ENCODE peak calls at places on chromosomes 6 and 20, in nine cellular contexts. T, F, R, M, D, B, Q, A and E are unnamed samples.

GRCh38 chr6:98831057-98832031 is 3.0 kb upstream of the POU3F2 start:
- DNase-seq in D (no peak), M (no peak), B (no peak), T (no peak), A (peak; percentile 63), Q (no peak), F (no peak), R (no peak), E (no peak)

GRCh38 chr6:116268589-116269293 is 11.0 kb downstream of the TSPYL1 start:
- DNase-seq in T (no peak), F (no peak), M (no peak), A (peak; percentile 85), R (peak; percentile 78), Q (peak; percentile 86), B (peak; percentile 90), D (peak; percentile 77), E (no peak)

GRCh38 chr6:26205625-26206574 is 118.7 kb downstream of the HFE start:
- DNase-seq in Q (peak; percentile 91), R (no peak), D (peak; percentile 48), B (peak; percentile 74), F (no peak), T (no peak), M (no peak), A (peak; percentile 70), E (no peak)

GRCh38 chr6:79538481-79538971 is 1.3 kb upstream of the LCA5 start:
- DNase-seq in Q (no peak), A (peak; percentile 42), M (no peak), B (peak; percentile 25), D (no peak), T (no peak), F (no peak), R (no peak), E (no peak)

GRCh38 chr6:90028080-90028778 is 134.0 kb downstream of the GJA10 start:
- DNase-seq in B (no peak), R (no peak), A (no peak), Q (no peak), T (no peak), F (no peak), D (no peak), M (no peak), E (no peak)

GRCh38 chr6:168042426-168043192 is 36.4 kb downstream of the FRMD1 start:
- DNase-seq in T (no peak), Q (no peak), B (no peak), M (no peak), F (no peak), D (no peak), R (no peak), A (no peak), E (no peak)

GRCh38 chr6:6723792-6724318 is 135.3 kb downstream of the LY86 start:
- DNase-seq in T (no peak), A (no peak), Q (no peak), D (no peak), M (no peak), B (no peak), F (no peak), R (peak; percentile 45), E (no peak)

GRCh38 chr6:26086214-26086613 is 1.0 kb upstream of the HFE start:
- DNase-seq in T (no peak), D (no peak), B (no peak), M (no peak), R (no peak), A (no peak), Q (no peak), F (no peak), E (no peak)

GRCh38 chr6:20069130-20069529 is 143.1 kb downstream of the MBOAT1 start:
- DNase-seq in M (no peak), T (no peak), D (no peak), F (no peak), A (no peak), B (no peak), R (no peak), Q (no peak), E (no peak)

GRCh38 chr6:166615059-166615770 is 11.8 kb downstream of the RPS6KA2 start:
- DNase-seq in D (no peak), Q (no peak), M (peak; percentile 69), B (no peak), R (no peak), F (peak; percentile 74), A (no peak), T (no peak), E (peak; percentile 73)

GRCh38 chr20:7866279-7866678 is 74.0 kb downstream of the HAO1 start:
- DNase-seq in Q (no peak), A (no peak), R (peak; percentile 50), F (no peak), T (no peak), D (no peak), B (peak; percentile 36), M (no peak), E (no peak)

GRCh38 chr6:32151131-32151884 is 431 bp downstream of the PRRT1 start:
- DNase-seq in B (no peak), A (peak; percentile 64), R (no peak), T (no peak), D (no peak), M (peak; percentile 37), F (no peak), Q (no peak), E (no peak)

GRCh38 chr6:3176562-3177355 is 19.4 kb upstream of the TUBB2A start:
- DNase-seq in F (peak; percentile 71), B (peak; percentile 93), T (no peak), Q (peak; percentile 98), M (no peak), R (peak; percentile 77), A (no peak), D (no peak), E (peak; percentile 69)

GRCh38 chr6:129102741-129103140 is 219.8 kb downstream of the LAMA2 start:
- DNase-seq in F (peak; percentile 84), M (peak; percentile 74), T (peak; percentile 60), A (no peak), D (no peak), R (no peak), Q (peak; percentile 42), B (peak; percentile 79), E (peak; percentile 41)

GRCh38 chr6:19694697-19695096 is 142.5 kb upstream of the ID4 start:
- DNase-seq in T (no peak), B (no peak), R (no peak), D (no peak), A (no peak), Q (no peak), F (no peak), M (no peak), E (no peak)

GRCh38 chr20:49859011-49859410 is 46.4 kb downstream of the SLC9A8 start:
- DNase-seq in F (no peak), M (no peak), D (no peak), B (no peak), Q (no peak), R (no peak), T (no peak), A (no peak), E (no peak)

GRCh38 chr20:49856904-49857303 is 44.3 kb downstream of the SLC9A8 start:
- DNase-seq in B (no peak), F (no peak), D (no peak), T (no peak), M (no peak), Q (no peak), R (no peak), A (no peak), E (no peak)

GRCh38 chr20:49858076-49858565 is 45.5 kb downstream of the SLC9A8 start:
- DNase-seq in A (no peak), Q (no peak), T (no peak), M (no peak), D (no peak), F (no peak), B (no peak), R (no peak), E (no peak)

GRCh38 chr20:49862607-49863200 is 50.1 kb downstream of the SLC9A8 start:
- DNase-seq in B (no peak), R (no peak), Q (no peak), D (no peak), F (no peak), M (no peak), A (no peak), T (no peak), E (no peak)

GRCh38 chr20:49859807-49860206 is 47.2 kb downstream of the SLC9A8 start:
- DNase-seq in A (no peak), R (no peak), F (no peak), D (no peak), M (no peak), Q (no peak), T (no peak), B (no peak), E (no peak)
- H3K4me1 ChIP-seq in A (no peaks in the 10 kb centered on the region), R (no peaks in the 10 kb centered on the region), F (no peaks in the 10 kb centered on the region), D (no peaks in the 10 kb centered on the region), M (no peaks in the 10 kb centered on the region), Q (no peaks in the 10 kb centered on the region), T (no peaks in the 10 kb centered on the region), B (no peaks in the 10 kb centered on the region), E (peaks cover 7% of the 10 kb centered on the region)

GRCh38 chr20:57322476-57322875 is 7.1 kb upstream of the SPO11 start:
- DNase-seq in Q (no peak), A (no peak), R (no peak), D (no peak), M (no peak), F (no peak), T (no peak), B (no peak), E (no peak)
- H3K4me3 ChIP-seq in Q (no peak overlapping the region), A (no peak overlapping the region), R (no peak overlapping the region), D (no peak overlapping the region), M (no peak overlapping the region), F (no peak overlapping the region), T (no peak overlapping the region), B (no peak overlapping the region), E (no peak overlapping the region)

GRCh38 chr6:30111266-30111856 is 1.5 kb downstream of the TRIM31 start:
- DNase-seq in M (no peak), R (no peak), F (no peak), B (no peak), A (peak; percentile 16), D (no peak), Q (no peak), T (no peak), E (no peak)
- H3K4me1 ChIP-seq in M (no peaks in the 10 kb centered on the region), R (peaks cover 10% of the 10 kb centered on the region), F (no peaks in the 10 kb centered on the region), B (no peaks in the 10 kb centered on the region), A (no peaks in the 10 kb centered on the region), D (peaks cover 13% of the 10 kb centered on the region), Q (no peaks in the 10 kb centered on the region), T (no peaks in the 10 kb centered on the region), E (no peaks in the 10 kb centered on the region)

DNA sequence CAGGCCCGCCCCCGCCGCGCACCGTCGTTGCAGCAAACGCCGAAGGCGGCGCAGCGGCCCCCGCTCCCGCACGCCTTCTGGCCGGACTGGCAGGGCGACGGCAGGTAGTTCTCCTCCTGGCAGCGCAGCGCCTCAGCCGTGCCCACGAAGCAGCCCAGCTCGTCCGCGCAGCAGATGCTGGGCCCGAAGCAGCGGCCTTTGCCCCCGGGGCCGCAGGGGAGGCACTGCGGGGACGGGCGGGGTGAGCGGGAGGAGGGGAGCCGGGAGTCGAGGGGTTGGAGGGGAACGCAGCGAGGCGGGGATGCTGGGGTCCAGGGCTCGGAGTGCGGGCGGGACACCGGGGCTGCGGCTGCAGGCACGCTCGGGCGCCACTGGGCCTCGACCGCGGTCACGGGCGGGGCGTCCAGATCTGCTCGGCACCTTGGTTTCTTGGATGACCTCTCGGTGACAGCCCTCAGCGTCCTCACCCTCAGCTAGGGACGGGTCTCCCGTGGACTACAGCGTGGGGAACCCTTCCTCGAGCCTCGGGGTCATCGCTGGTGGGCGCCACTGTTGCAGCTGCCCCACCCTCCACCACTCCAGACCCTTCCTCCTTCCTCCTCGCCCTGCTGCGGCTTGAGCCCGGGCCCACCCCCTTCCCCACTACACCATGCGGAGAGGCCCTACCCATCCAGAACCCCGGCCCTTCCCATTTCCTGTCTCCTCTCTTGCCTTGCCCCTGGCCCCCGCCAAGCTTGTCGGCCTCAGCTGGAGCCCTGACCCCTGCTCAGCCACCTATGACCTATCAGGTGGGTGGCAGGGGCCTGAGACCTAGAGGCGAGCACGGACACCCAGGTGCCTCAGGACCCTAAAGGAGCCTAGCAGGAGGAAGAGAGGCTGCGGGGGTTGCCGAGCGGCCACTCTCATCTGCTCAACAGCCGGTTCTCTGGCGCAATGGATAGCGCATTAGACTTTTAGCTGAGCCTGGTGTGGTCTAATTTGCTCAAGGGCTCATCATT is 1.3 kb downstream of the AVP start:
- DNase-seq in T (no peak), D (no peak), A (peak; percentile 55), Q (no peak), M (no peak), F (no peak), B (no peak), R (no peak), E (no peak)
- H3K4me3 ChIP-seq in T (peak overlapping the region; percentile 42), D (no peak overlapping the region), A (peak overlapping the region; percentile 61), Q (no peak overlapping the region), M (no peak overlapping the region), F (peak overlapping the region; percentile 38), B (no peak overlapping the region), R (no peak overlapping the region), E (peak overlapping the region; percentile 41)